ENCODE peak calls at places on chromosome 6, in seven cellular contexts. One of them, this sample, is unnamed.

GRCh38 chr6:130001229-130001554 is 17.2 kb upstream of the L3MBTL3 start:
- DNase-seq in stimulated activated CD4-positive, alpha-beta T cell treated with anti-CD3 and anti-CD28 coated beads, Interleukin-4, amount 100 ng/mL, for 4 hours: no peak
- DNase-seq in stimulated activated CD8-positive, alpha-beta memory T cell treated with anti-CD3 and anti-CD28 coated beads, Interleukin-2, amount 100 ng/mL, for 1 hour: no peak
- DNase-seq in Right ventricle myocardium superior: no peak
- DNase-seq in naive B cell: no peak
- DNase-seq in sciatic nerve: no peak
- DNase-seq in NCI-H1105: no peak
- DNase-seq in this sample: no peak

GRCh38 chr6:7759319-7759718 is 33.4 kb downstream of the BMP6 start:
- DNase-seq in stimulated activated CD4-positive, alpha-beta T cell treated with anti-CD3 and anti-CD28 coated beads, Interleukin-4, amount 100 ng/mL, for 4 hours: no peak
- DNase-seq in stimulated activated CD8-positive, alpha-beta memory T cell treated with anti-CD3 and anti-CD28 coated beads, Interleukin-2, amount 100 ng/mL, for 1 hour: no peak
- DNase-seq in Right ventricle myocardium superior: no peak
- DNase-seq in naive B cell: no peak
- DNase-seq in sciatic nerve: no peak
- DNase-seq in NCI-H1105: no peak
- DNase-seq in this sample: no peak

GRCh38 chr6:125365230-125365629 is 63.5 kb upstream of the HDDC2 start:
- DNase-seq in stimulated activated CD4-positive, alpha-beta T cell treated with anti-CD3 and anti-CD28 coated beads, Interleukin-4, amount 100 ng/mL, for 4 hours: no peak
- DNase-seq in stimulated activated CD8-positive, alpha-beta memory T cell treated with anti-CD3 and anti-CD28 coated beads, Interleukin-2, amount 100 ng/mL, for 1 hour: no peak
- DNase-seq in Right ventricle myocardium superior: no peak
- DNase-seq in naive B cell: no peak
- DNase-seq in sciatic nerve: no peak
- DNase-seq in NCI-H1105: no peak
- DNase-seq in this sample: no peak

GRCh38 chr6:20933057-20933792 is 399.0 kb downstream of the CDKAL1 start:
- DNase-seq in stimulated activated CD4-positive, alpha-beta T cell treated with anti-CD3 and anti-CD28 coated beads, Interleukin-4, amount 100 ng/mL, for 4 hours: no peak
- DNase-seq in stimulated activated CD8-positive, alpha-beta memory T cell treated with anti-CD3 and anti-CD28 coated beads, Interleukin-2, amount 100 ng/mL, for 1 hour: no peak
- DNase-seq in Right ventricle myocardium superior: no peak
- DNase-seq in naive B cell: no peak
- DNase-seq in sciatic nerve: no peak
- DNase-seq in NCI-H1105: peak
- DNase-seq in this sample: no peak

GRCh38 chr6:36684447-36684812 is 5.9 kb downstream of the CDKN1A start:
- DNase-seq in stimulated activated CD4-positive, alpha-beta T cell treated with anti-CD3 and anti-CD28 coated beads, Interleukin-4, amount 100 ng/mL, for 4 hours: no peak
- DNase-seq in stimulated activated CD8-positive, alpha-beta memory T cell treated with anti-CD3 and anti-CD28 coated beads, Interleukin-2, amount 100 ng/mL, for 1 hour: no peak
- DNase-seq in Right ventricle myocardium superior: no peak
- DNase-seq in naive B cell: no peak
- DNase-seq in sciatic nerve: no peak
- DNase-seq in NCI-H1105: no peak
- DNase-seq in this sample: no peak

GRCh38 chr6:108902389-108902792 is 54.2 kb downstream of the ARMC2 start:
- DNase-seq in stimulated activated CD4-positive, alpha-beta T cell treated with anti-CD3 and anti-CD28 coated beads, Interleukin-4, amount 100 ng/mL, for 4 hours: no peak
- DNase-seq in stimulated activated CD8-positive, alpha-beta memory T cell treated with anti-CD3 and anti-CD28 coated beads, Interleukin-2, amount 100 ng/mL, for 1 hour: no peak
- DNase-seq in Right ventricle myocardium superior: no peak
- DNase-seq in naive B cell: no peak
- DNase-seq in sciatic nerve: no peak
- DNase-seq in NCI-H1105: no peak
- DNase-seq in this sample: no peak

GRCh38 chr6:16345449-16346330 is 107.3 kb downstream of the GMPR start:
- DNase-seq in stimulated activated CD4-positive, alpha-beta T cell treated with anti-CD3 and anti-CD28 coated beads, Interleukin-4, amount 100 ng/mL, for 4 hours: no peak
- DNase-seq in stimulated activated CD8-positive, alpha-beta memory T cell treated with anti-CD3 and anti-CD28 coated beads, Interleukin-2, amount 100 ng/mL, for 1 hour: no peak
- DNase-seq in Right ventricle myocardium superior: no peak
- DNase-seq in naive B cell: no peak
- DNase-seq in sciatic nerve: peak
- DNase-seq in NCI-H1105: no peak
- DNase-seq in this sample: no peak

GRCh38 chr6:41182069-41183034 is 18.6 kb downstream of the TREML2 start:
- DNase-seq in stimulated activated CD4-positive, alpha-beta T cell treated with anti-CD3 and anti-CD28 coated beads, Interleukin-4, amount 100 ng/mL, for 4 hours: peak
- DNase-seq in stimulated activated CD8-positive, alpha-beta memory T cell treated with anti-CD3 and anti-CD28 coated beads, Interleukin-2, amount 100 ng/mL, for 1 hour: no peak
- DNase-seq in Right ventricle myocardium superior: no peak
- DNase-seq in naive B cell: peak
- DNase-seq in sciatic nerve: no peak
- DNase-seq in NCI-H1105: peak
- DNase-seq in this sample: no peak

GRCh38 chr6:156808287-156808686 is 31.1 kb downstream of the ARID1B start:
- DNase-seq in stimulated activated CD4-positive, alpha-beta T cell treated with anti-CD3 and anti-CD28 coated beads, Interleukin-4, amount 100 ng/mL, for 4 hours: no peak
- DNase-seq in stimulated activated CD8-positive, alpha-beta memory T cell treated with anti-CD3 and anti-CD28 coated beads, Interleukin-2, amount 100 ng/mL, for 1 hour: no peak
- DNase-seq in Right ventricle myocardium superior: no peak
- DNase-seq in naive B cell: no peak
- DNase-seq in sciatic nerve: no peak
- DNase-seq in NCI-H1105: no peak
- DNase-seq in this sample: no peak

GRCh38 chr6:48979806-48980205 is 483.2 kb downstream of the MMUT start:
- DNase-seq in stimulated activated CD4-positive, alpha-beta T cell treated with anti-CD3 and anti-CD28 coated beads, Interleukin-4, amount 100 ng/mL, for 4 hours: no peak
- DNase-seq in stimulated activated CD8-positive, alpha-beta memory T cell treated with anti-CD3 and anti-CD28 coated beads, Interleukin-2, amount 100 ng/mL, for 1 hour: no peak
- DNase-seq in Right ventricle myocardium superior: no peak
- DNase-seq in naive B cell: no peak
- DNase-seq in sciatic nerve: no peak
- DNase-seq in NCI-H1105: no peak
- DNase-seq in this sample: no peak

GRCh38 chr6:19039287-19039686 is 652.1 kb downstream of the RNF144B start:
- DNase-seq in stimulated activated CD4-positive, alpha-beta T cell treated with anti-CD3 and anti-CD28 coated beads, Interleukin-4, amount 100 ng/mL, for 4 hours: no peak
- DNase-seq in stimulated activated CD8-positive, alpha-beta memory T cell treated with anti-CD3 and anti-CD28 coated beads, Interleukin-2, amount 100 ng/mL, for 1 hour: no peak
- DNase-seq in Right ventricle myocardium superior: no peak
- DNase-seq in naive B cell: no peak
- DNase-seq in sciatic nerve: no peak
- DNase-seq in NCI-H1105: no peak
- DNase-seq in this sample: no peak

GRCh38 chr6:122052501-122052900 is 347.0 kb upstream of the HSF2 start:
- DNase-seq in stimulated activated CD4-positive, alpha-beta T cell treated with anti-CD3 and anti-CD28 coated beads, Interleukin-4, amount 100 ng/mL, for 4 hours: no peak
- DNase-seq in stimulated activated CD8-positive, alpha-beta memory T cell treated with anti-CD3 and anti-CD28 coated beads, Interleukin-2, amount 100 ng/mL, for 1 hour: no peak
- DNase-seq in Right ventricle myocardium superior: no peak
- DNase-seq in naive B cell: no peak
- DNase-seq in sciatic nerve: no peak
- DNase-seq in NCI-H1105: no peak
- DNase-seq in this sample: no peak